ENCODE peak calls at places on chromosomes 12 and 14, in eight cellular contexts. S is body of pancreas; L is esophagus muscularis mucosa; C is tibial artery; D is CD8-positive, alpha-beta T cell; P is pancreas; R is mammary epithelial cell; M is GM23248. K is an unnamed sample. For H3K36me3 and H3K4me1, the result is how much of the 10 kb centered on the place peaks cover.

GRCh38 chr12:84599539-84599938 is 313.1 kb downstream of the SLC6A15 start:
- DNase-seq in R (peak), C (no peak), D (no peak), P (no peak), M (peak), L (no peak), S (no peak), K (peak)

GRCh38 chr14:52351561-52352491 is 37.7 kb downstream of the PTGER2 start:
- DNase-seq in C (no peak), L (no peak), R (peak), S (no peak), M (peak), P (no peak), D (no peak), K (peak)

GRCh38 chr12:62631531-62632520 is 165.2 kb downstream of the MON2 start:
- DNase-seq in S (peak), C (peak), L (peak), M (peak), D (no peak), R (peak), P (peak), K (peak)

GRCh38 chr14:37417151-37417550 is 177.9 kb downstream of the FOXA1 start:
- DNase-seq in S (no peak), C (no peak), P (no peak), D (no peak), R (no peak), M (no peak), L (no peak), K (no peak)

GRCh38 chr12:55839345-55840140 is 3.2 kb downstream of the MMP19 start:
- DNase-seq in D (no peak), M (no peak), S (no peak), P (no peak), L (no peak), R (no peak), C (peak), K (no peak)

GRCh38 chr12:2265461-2266167 is 212.8 kb downstream of the CACNA1C start:
- DNase-seq in M (peak), C (peak), S (no peak), D (no peak), P (no peak), L (no peak), R (no peak), K (peak)

GRCh38 chr12:81520064-81520945 is 238.8 kb downstream of the PPFIA2 start:
- DNase-seq in R (peak), L (no peak), D (no peak), C (no peak), S (no peak), M (no peak), P (no peak), K (peak)

GRCh38 chr12:46377678-46378077 is 5.1 kb upstream of the SLC38A2 start:
- DNase-seq in C (no peak), R (no peak), D (no peak), L (no peak), P (no peak), S (no peak), M (peak), K (peak)

GRCh38 chr12:1691123-1692007 is 495 bp downstream of the ADIPOR2 start:
- DNase-seq in S (no peak), C (peak), L (no peak), R (peak), D (no peak), P (peak), M (peak), K (peak)

GRCh38 chr12:115597157-115597712 is 680.3 kb downstream of the MED13L start:
- DNase-seq in L (no peak), C (no peak), D (no peak), P (no peak), M (peak), S (no peak), R (peak), K (no peak)

GRCh38 chr12:92063641-92064040 is 82.0 kb downstream of the BTG1 start:
- DNase-seq in M (peak), P (no peak), C (no peak), R (no peak), D (no peak), L (no peak), S (no peak), K (peak)

GRCh38 chr12:113237748-113238147 is 16.5 kb downstream of the TPCN1 start:
- DNase-seq in M (no peak), S (no peak), R (no peak), D (no peak), P (no peak), L (no peak), C (peak), K (no peak)

GRCh38 chr14:58718226-58718625 is 80.5 kb downstream of the DACT1 start:
- DNase-seq in L (no peak), C (no peak), S (no peak), P (no peak), M (no peak), D (no peak), R (no peak), K (no peak)

GRCh38 chr12:122327014-122327413 is 60.7 kb upstream of the VPS33A start:
- DNase-seq in C (no peak), P (no peak), S (no peak), R (no peak), M (no peak), D (no peak), L (no peak), K (no peak)

GRCh38 chr12:122326597-122326996 is 60.3 kb upstream of the VPS33A start:
- DNase-seq in C (no peak), R (no peak), D (no peak), S (no peak), M (no peak), L (no peak), P (no peak), K (no peak)

GRCh38 chr12:122322501-122322900 is 56.2 kb upstream of the VPS33A start:
- DNase-seq in L (no peak), C (no peak), M (peak), P (no peak), D (no peak), R (no peak), S (no peak), K (no peak)

GRCh38 chr12:122319312-122319638 is 53.0 kb upstream of the VPS33A start:
- DNase-seq in D (no peak), S (no peak), P (no peak), C (no peak), R (no peak), L (no peak), M (no peak), K (no peak)

GRCh38 chr12:122323311-122324019 is 57.2 kb upstream of the VPS33A start:
- DNase-seq in S (no peak), D (no peak), R (no peak), C (no peak), L (no peak), M (no peak), P (no peak), K (no peak)
- H3K36me3 ChIP-seq in S (under half), D (under half), R (under half), C (half or more), L (half or more), M (under half), P (under half), K (half or more)

GRCh38 chr14:23694085-23694975 is 58.2 kb downstream of the DHRS2 start:
- DNase-seq in M (peak), L (no peak), D (no peak), R (peak), P (no peak), S (no peak), C (no peak), K (peak)

GRCh38 chr14:23696706-23697239 is 60.6 kb downstream of the DHRS2 start:
- DNase-seq in C (no peak), M (no peak), R (no peak), L (no peak), D (no peak), S (no peak), P (no peak), K (no peak)

GRCh38 chr14:23695220-23695999 is 59.2 kb downstream of the DHRS2 start:
- DNase-seq in D (no peak), R (no peak), L (no peak), P (peak), C (no peak), S (peak), M (peak), K (peak)

GRCh38 chr14:23692416-23692815 is 56.3 kb downstream of the DHRS2 start:
- DNase-seq in D (no peak), L (no peak), S (no peak), R (no peak), C (no peak), P (no peak), M (no peak), K (no peak)

GRCh38 chr14:23693252-23693775 is 57.1 kb downstream of the DHRS2 start:
- DNase-seq in S (no peak), D (no peak), M (no peak), P (no peak), L (no peak), R (no peak), C (no peak), K (no peak)
- H3K4me1 ChIP-seq in S (half or more), D (under half), M (under half), P (under half), L (under half), R (under half), C (under half), K (under half)

DNA sequence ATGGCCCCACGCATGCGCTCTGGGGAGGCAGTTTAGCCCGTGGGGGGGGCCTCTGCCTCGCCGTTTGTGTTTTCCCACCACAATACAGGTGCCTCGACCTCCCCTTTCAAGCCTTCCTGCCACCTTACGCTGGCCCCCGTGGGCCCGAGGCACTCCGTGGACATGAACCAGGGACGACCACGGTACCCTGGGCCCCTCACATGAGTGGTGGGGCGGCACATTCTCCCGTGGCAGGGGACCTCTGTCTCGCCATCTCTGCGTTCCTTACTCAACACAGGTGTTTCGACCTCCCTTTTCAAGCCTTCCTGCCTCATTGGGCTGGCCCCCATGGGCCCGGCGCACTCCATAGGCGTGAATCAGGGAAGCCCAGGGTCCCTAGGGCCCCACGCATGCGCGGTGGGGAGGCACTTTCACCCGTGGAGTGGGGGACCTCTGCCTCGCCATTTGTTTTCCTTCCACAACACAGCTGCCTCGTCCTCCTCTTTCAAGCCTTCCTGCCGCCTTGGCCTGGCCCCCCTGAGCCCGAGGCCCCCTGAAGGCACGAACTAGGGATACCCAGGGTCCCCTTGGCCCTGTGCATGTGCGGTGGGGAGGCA is 339.5 kb downstream of the ALG10 start:
- DNase-seq in S (no peak), C (no peak), P (no peak), D (no peak), M (no peak), R (no peak), L (no peak), K (no peak)
- H3K4me3 ChIP-seq in S (no peak), C (no peak), P (no peak), D (no peak), M (no peak), R (no peak), L (no peak), K (no peak)

GRCh38 chr14:24436355-24437019 is 6.1 kb downstream of the SDR39U1 start:
- DNase-seq in M (peak), R (peak), D (no peak), S (peak), C (no peak), P (no peak), L (peak), K (peak)
- H3K36me3 ChIP-seq in M (under half), R (under half), D (half or more), S (under half), C (half or more), P (under half), L (half or more), K (half or more)